ENCODE peak calls at places on chromosomes 3 and 15, in nine cellular contexts. W is iPS-NIHi11; X is fibroblast of lung; B is left ventricle myocardium superior; D is heart right ventricle; M is amygdala; H is kidney; G is stimulated activated CD8-positive, alpha-beta memory T cell treated with anti-CD3 and anti-CD28 coated beads, Interleukin-4, amount 100 ng/mL, for 4 hours; N is foreskin melanocyte. F is an unnamed sample.
A peak's percentile ranks its signal among the peaks of the same experiment; 100 is the strongest.

GRCh38 chr15:99993681-99994131 is 260.5 kb upstream of the LYSMD4 start:
- DNase-seq in W (no peak), X (no peak), B (no peak), D (no peak), M (no peak), H (peak; percentile 46), G (no peak), N (no peak), F (peak; percentile 53)

GRCh38 chr3:46662771-46663551 is 30.5 kb downstream of the ALS2CL start:
- DNase-seq in W (peak; percentile 6), X (peak; percentile 74), B (no peak), D (peak; percentile 24), M (no peak), H (peak; percentile 93), G (no peak), N (no peak), F (no peak)

GRCh38 chr3:158765518-158766205 is 33.4 kb upstream of the RARRES1 start:
- DNase-seq in W (no peak), X (no peak), B (no peak), D (no peak), M (no peak), H (no peak), G (no peak), N (no peak), F (no peak)

GRCh38 chr3:195847061-195847950 is 35.6 kb upstream of the MUC4 start:
- DNase-seq in W (no peak), X (peak; percentile 60), B (no peak), D (no peak), M (no peak), H (peak; percentile 69), G (no peak), N (no peak), F (no peak)

GRCh38 chr3:170560717-170561382 is 25.0 kb downstream of the SLC7A14 start:
- DNase-seq in W (no peak), X (no peak), B (no peak), D (no peak), M (no peak), H (no peak), G (no peak), N (no peak), F (no peak)

GRCh38 chr15:90087454-90088154 is 14.7 kb downstream of the IDH2 start:
- DNase-seq in W (peak; percentile 80), X (peak; percentile 38), B (no peak), D (no peak), M (no peak), H (peak; percentile 79), G (no peak), N (no peak), F (no peak)

GRCh38 chr15:64383760-64384159 is 2.5 kb upstream of the PCLAF start:
- DNase-seq in W (no peak), X (no peak), B (no peak), D (no peak), M (no peak), H (no peak), G (no peak), N (no peak), F (no peak)

GRCh38 chr15:61527836-61528589 is 298.9 kb upstream of the RORA start:
- DNase-seq in W (no peak), X (no peak), B (no peak), D (no peak), M (no peak), H (no peak), G (no peak), N (no peak), F (no peak)

GRCh38 chr3:129182390-129183180 is 1.1 kb downstream of the CNBP start:
- DNase-seq in W (no peak), X (no peak), B (no peak), D (no peak), M (no peak), H (no peak), G (no peak), N (peak; percentile 13), F (no peak)

GRCh38 chr3:25783661-25784512 is 644 bp upstream of the NGLY1 start:
- DNase-seq in W (peak; percentile 86), X (peak; percentile 52), B (no peak), D (peak; percentile 52), M (no peak), H (peak; percentile 88), G (no peak), N (peak; percentile 16), F (no peak)

F was measured in upper lobe of right lung.